ENCODE peak calls at places on chromosome 6, in six cellular contexts. H is H9, E is heart left ventricle, Q is RWPE1, V is psoas muscle, I is A549. W is an unnamed sample.

GRCh38 chr6:3438190-3439167 is 18.4 kb downstream of the SLC22A23 start:
- DNase-seq in H (no peak), Q (no peak), I (peak; percentile 76), V (peak; percentile 78), E (no peak), W (no peak)

GRCh38 chr6:1663511-1663910 is 53.8 kb downstream of the FOXC1 start:
- DNase-seq in I (no peak), Q (no peak), E (no peak), V (no peak), H (no peak), W (no peak)

GRCh38 chr6:149852180-149852579 is 12.0 kb downstream of the LRP11 start:
- DNase-seq in I (no peak), Q (no peak), V (peak; percentile 72), H (no peak), E (no peak), W (peak; percentile 67)

GRCh38 chr6:125746731-125747588 is 2.5 kb upstream of the HEY2 start:
- DNase-seq in H (peak; percentile 89), I (peak; percentile 27), V (peak; percentile 78), E (peak; percentile 85), Q (no peak), W (peak; percentile 67)

GRCh38 chr6:96783307-96783706 is 54.0 kb downstream of the GPR63 start:
- DNase-seq in Q (no peak), E (no peak), H (no peak), V (no peak), I (no peak), W (no peak)

GRCh38 chr6:75933387-75933975 is 139.0 kb downstream of the IMPG1 start:
- DNase-seq in H (no peak), E (no peak), Q (no peak), V (no peak), I (no peak), W (no peak)

GRCh38 chr6:138920906-138921305 is 67.1 kb downstream of the REPS1 start:
- DNase-seq in Q (no peak), E (no peak), H (no peak), I (no peak), V (no peak), W (no peak)

GRCh38 chr6:161395832-161396231 is 122.0 kb upstream of the AGPAT4 start:
- DNase-seq in I (no peak), V (no peak), H (no peak), Q (no peak), E (no peak), W (no peak)

GRCh38 chr6:11685411-11686093 is 93.1 kb downstream of the ADTRP start:
- DNase-seq in I (peak; percentile 79), Q (peak; percentile 77), V (no peak), E (no peak), H (no peak), W (no peak)

GRCh38 chr6:57137392-57137791 is 34.7 kb upstream of the BAG2 start:
- DNase-seq in Q (no peak), V (no peak), I (no peak), E (no peak), H (no peak), W (no peak)

GRCh38 chr6:96657344-96657743 is 94.4 kb downstream of the FHL5 start:
- DNase-seq in I (no peak), V (no peak), H (no peak), Q (no peak), E (no peak), W (no peak)

GRCh38 chr6:56770011-56770520 is 127.4 kb upstream of the DST start:
- DNase-seq in I (no peak), H (no peak), V (no peak), E (no peak), Q (no peak), W (no peak)

GRCh38 chr6:147910254-147910653 is 401.8 kb downstream of the SAMD5 start:
- DNase-seq in V (no peak), E (no peak), I (no peak), H (no peak), Q (no peak), W (no peak)

GRCh38 chr6:32255212-32256153 is 31.6 kb upstream of the NOTCH4 start:
- DNase-seq in V (peak; percentile 80), H (peak; percentile 89), Q (peak; percentile 86), E (peak; percentile 78), I (peak; percentile 82), W (peak; percentile 80)

GRCh38 chr6:106522557-106522956 is 106.7 kb downstream of the RTN4IP1 start:
- DNase-seq in H (no peak), E (no peak), I (no peak), V (no peak), Q (no peak), W (no peak)
- H3K27ac ChIP-seq in H (no peak overlapping the region), E (no peak overlapping the region), I (no peak overlapping the region), V (no peak overlapping the region), Q (no peak overlapping the region), W (peak overlapping the region; percentile 17)

DNA sequence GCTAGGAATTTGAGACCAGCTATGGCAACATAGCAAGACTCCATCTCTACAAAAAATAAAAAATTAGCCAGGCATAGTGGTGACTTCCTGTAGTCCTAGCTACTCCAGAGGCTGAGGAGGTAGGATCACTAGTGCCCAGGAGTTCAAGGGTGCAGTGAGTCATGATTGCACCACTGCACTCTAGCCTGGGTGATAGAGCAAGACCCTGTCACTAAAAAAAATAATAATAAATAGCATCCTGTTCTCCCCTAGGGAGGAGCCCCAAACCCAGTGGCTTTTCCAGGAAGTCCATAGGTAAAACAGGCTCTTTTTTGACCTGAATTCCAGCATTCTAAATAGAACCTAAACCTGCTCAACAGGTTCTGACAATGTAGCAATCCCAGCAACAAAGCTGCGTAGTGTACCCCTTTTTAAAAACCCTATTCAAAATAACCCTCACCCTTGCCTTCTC is 192.0 kb downstream of the ALDH8A1 start:
- DNase-seq in H (no peak), V (no peak), E (no peak), I (no peak), Q (peak; percentile 30), W (peak; percentile 31)
- H3K27ac ChIP-seq in H (no peak overlapping the region), V (no peak overlapping the region), E (no peak overlapping the region), I (no peak overlapping the region), Q (no peak overlapping the region), W (no peak overlapping the region)

DNA sequence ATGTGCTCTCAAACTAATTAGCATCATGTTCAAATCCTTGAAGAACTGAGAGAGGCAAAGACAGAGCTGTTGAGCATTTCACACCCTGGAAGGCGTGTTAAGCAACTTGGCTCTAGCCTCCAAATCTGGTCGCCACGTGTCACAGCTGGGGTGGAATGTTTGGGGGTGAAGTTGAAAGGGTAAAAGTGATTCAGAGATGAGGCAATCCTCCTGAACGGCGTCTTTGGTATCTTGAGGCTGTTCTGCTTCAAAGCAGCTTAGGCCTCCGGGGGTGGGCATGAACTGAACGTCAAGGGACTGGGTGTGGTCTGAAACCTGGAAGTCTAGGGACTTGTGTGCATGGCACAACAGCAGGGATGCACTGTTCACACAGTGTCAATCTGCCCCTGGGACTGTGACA is 62.3 kb downstream of the TRAM2 start:
- DNase-seq in E (no peak), I (peak; percentile 55), H (no peak), Q (peak; percentile 65), V (peak; percentile 75), W (peak; percentile 42)
- H3K27ac ChIP-seq in E (peak overlapping the region; percentile 6), I (peak overlapping the region; percentile 96), H (no peak overlapping the region), Q (peak overlapping the region; percentile 89), V (peak overlapping the region; percentile 36), W (peak overlapping the region; percentile 18)

GRCh38 chr6:105373481-105373880 is 29.4 kb downstream of the PREP start:
- DNase-seq in I (no peak), E (no peak), H (no peak), V (no peak), Q (no peak), W (no peak)
- H3K27ac ChIP-seq in I (no peak overlapping the region), E (no peak overlapping the region), H (no peak overlapping the region), V (no peak overlapping the region), Q (peak overlapping the region; percentile 75), W (peak overlapping the region; percentile 73)

GRCh38 chr6:14664112-14664592 is 546.6 kb downstream of the CD83 start:
- DNase-seq in E (no peak), H (no peak), I (no peak), Q (no peak), V (no peak), W (no peak)
- H3K27ac ChIP-seq in E (no peak overlapping the region), H (no peak overlapping the region), I (no peak overlapping the region), Q (no peak overlapping the region), V (no peak overlapping the region), W (no peak overlapping the region)

GRCh38 chr6:163946437-163946836 is 531.9 kb downstream of the QKI start:
- DNase-seq in E (no peak), V (peak; percentile 69), Q (no peak), I (no peak), H (no peak), W (no peak)
- H3K27ac ChIP-seq in E (no peak overlapping the region), V (peak overlapping the region; percentile 41), Q (no peak overlapping the region), I (no peak overlapping the region), H (no peak overlapping the region), W (no peak overlapping the region)

DNA sequence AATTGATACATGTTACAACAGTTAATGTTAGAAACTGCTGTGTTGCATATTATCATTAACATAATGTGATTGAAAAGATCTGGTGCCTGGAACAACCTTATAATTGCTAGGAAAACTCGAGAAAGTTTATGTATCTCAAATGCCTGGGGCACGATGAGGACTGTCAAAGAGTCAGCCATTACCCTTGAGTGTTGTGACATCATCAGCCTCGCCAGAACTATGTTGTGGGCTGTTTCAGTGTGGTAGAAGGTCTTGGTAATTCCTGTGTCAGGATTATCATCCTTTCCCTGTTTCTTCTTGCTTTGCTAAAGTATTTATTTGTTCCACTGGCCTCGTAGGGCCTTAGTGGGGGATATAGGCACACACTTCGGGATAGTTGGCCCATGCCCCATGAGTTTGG is 185.1 kb downstream of the DTNBP1 start:
- DNase-seq in I (no peak), Q (no peak), H (no peak), E (no peak), V (no peak), W (no peak)
- H3K27ac ChIP-seq in I (no peak overlapping the region), Q (no peak overlapping the region), H (no peak overlapping the region), E (peak overlapping the region; percentile 74), V (peak overlapping the region; percentile 79), W (no peak overlapping the region)

GRCh38 chr6:16800942-16801341 is 39.7 kb upstream of the ATXN1 start:
- DNase-seq in V (no peak), E (peak; percentile 18), I (no peak), Q (no peak), H (no peak), W (no peak)
- H3K27ac ChIP-seq in V (peak overlapping the region; percentile 73), E (peak overlapping the region; percentile 80), I (peak overlapping the region; percentile 64), Q (no peak overlapping the region), H (no peak overlapping the region), W (no peak overlapping the region)

W was measured in lung.